ENCODE peak calls at places on chromosomes 6 and 20, in eight cellular contexts. B is mesenchymal stem cell, D is ovary, T is HCT116, E is aorta, J is adrenal gland, S is Peyer's patch, I is lower lobe of right lung. O is an unnamed sample.
A peak's percentile ranks its signal among the peaks of the same experiment; 100 is the strongest.

GRCh38 chr6:112481256-112481655 is 134.1 kb downstream of the RFPL4B start:
- DNase-seq in I (no peak), J (no peak), B (no peak), S (no peak), D (no peak), E (no peak), T (no peak), O (no peak)

GRCh38 chr6:170267688-170268087 is 23.2 kb downstream of the DLL1 start:
- DNase-seq in I (peak; percentile 18), B (no peak), S (no peak), T (no peak), J (no peak), D (no peak), E (peak; percentile 8), O (no peak)

GRCh38 chr6:142195862-142196536 is 48.9 kb downstream of the VTA1 start:
- DNase-seq in D (no peak), I (no peak), J (no peak), S (no peak), T (no peak), B (peak; percentile 13), E (no peak), O (no peak)

GRCh38 chr20:57880155-57880648 is 170.4 kb upstream of the PMEPA1 start:
- DNase-seq in D (peak; percentile 19), E (no peak), J (no peak), S (no peak), T (no peak), B (no peak), I (no peak), O (no peak)

GRCh38 chr20:48668451-48668946 is 159.3 kb downstream of the PREX1 start:
- DNase-seq in I (no peak), D (peak; percentile 82), S (no peak), J (peak; percentile 71), E (no peak), T (no peak), B (peak; percentile 43), O (no peak)

GRCh38 chr6:80720824-80721223 is 614.4 kb downstream of the BCKDHB start:
- DNase-seq in B (no peak), T (no peak), S (no peak), J (no peak), I (no peak), E (no peak), D (no peak), O (no peak)

GRCh38 chr6:3417473-3417872 is 39.4 kb downstream of the SLC22A23 start:
- DNase-seq in I (no peak), T (no peak), S (no peak), J (no peak), B (no peak), E (no peak), D (no peak), O (no peak)

GRCh38 chr6:41182069-41183034 is 18.6 kb downstream of the TREML2 start:
- DNase-seq in I (no peak), B (peak; percentile 50), S (no peak), J (peak; percentile 65), E (peak; percentile 61), D (no peak), T (peak; percentile 59), O (peak; percentile 57)

GRCh38 chr6:5175635-5176034 is 85.1 kb downstream of the LYRM4 start:
- DNase-seq in D (no peak), B (no peak), S (no peak), E (no peak), J (no peak), I (no peak), T (no peak), O (no peak)

GRCh38 chr20:35111141-35111888 is 18.7 kb upstream of the TRPC4AP start:
- DNase-seq in J (no peak), S (no peak), T (no peak), I (no peak), B (peak; percentile 76), D (no peak), E (no peak), O (no peak)

GRCh38 chr6:56618050-56618449 is 24.6 kb downstream of the DST start:
- DNase-seq in D (no peak), I (no peak), B (no peak), E (no peak), T (no peak), S (no peak), J (no peak), O (no peak)

GRCh38 chr6:39812853-39813533 is 20.8 kb downstream of the DAAM2 start:
- DNase-seq in D (no peak), E (no peak), J (no peak), I (no peak), B (peak; percentile 79), S (no peak), T (no peak), O (no peak)
- H3K4me3 ChIP-seq in D (no peak overlapping the region), E (no peak overlapping the region), J (no peak overlapping the region), I (no peak overlapping the region), B (peak overlapping the region; percentile 46), S (no peak overlapping the region), T (no peak overlapping the region), O (no peak overlapping the region)

DNA sequence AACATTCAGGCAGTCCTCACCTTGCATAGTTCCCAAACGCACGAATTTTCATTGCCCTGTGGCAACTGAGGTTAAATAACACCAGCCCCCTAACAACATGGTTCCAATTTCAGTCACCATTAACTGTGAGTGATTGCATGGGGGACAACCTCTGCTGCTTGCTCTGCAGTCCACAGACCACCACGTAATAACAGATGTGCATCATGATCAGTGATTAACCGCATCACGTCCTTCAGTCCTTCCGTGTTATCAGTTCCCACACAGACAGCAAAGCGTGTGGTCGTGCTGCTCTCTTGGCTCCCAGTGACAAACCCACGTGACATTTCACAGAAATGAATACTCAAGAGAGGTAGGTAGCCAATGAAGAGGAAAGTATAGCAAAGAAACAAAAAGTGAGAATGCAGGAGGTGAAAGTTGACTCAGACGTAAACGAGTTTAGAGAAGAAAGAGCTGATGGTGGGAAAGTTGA is 95.9 kb downstream of the LY86 start:
- DNase-seq in S (no peak), E (no peak), T (no peak), D (no peak), I (no peak), J (no peak), B (no peak), O (no peak)
- H3K27ac ChIP-seq in S (peak overlapping the region; percentile 76), E (no peak overlapping the region), T (no peak overlapping the region), D (no peak overlapping the region), I (no peak overlapping the region), J (no peak overlapping the region), B (no peak overlapping the region), O (no peak overlapping the region)

GRCh38 chr20:61439251-61439650 is 187.2 kb downstream of the CDH4 start:
- DNase-seq in S (no peak), D (no peak), I (no peak), J (no peak), B (no peak), T (no peak), E (no peak), O (no peak)

GRCh38 chr20:61436674-61437279 is 184.7 kb downstream of the CDH4 start:
- DNase-seq in T (no peak), B (peak; percentile 37), I (no peak), D (no peak), S (no peak), E (no peak), J (no peak), O (no peak)

GRCh38 chr20:61436268-61436667 is 184.2 kb downstream of the CDH4 start:
- DNase-seq in S (no peak), J (no peak), T (no peak), I (no peak), E (no peak), B (peak; percentile 71), D (no peak), O (no peak)

GRCh38 chr20:61437280-61438206 is 185.5 kb downstream of the CDH4 start:
- DNase-seq in D (no peak), S (no peak), E (no peak), T (no peak), B (peak; percentile 36), I (no peak), J (peak; percentile 51), O (no peak)

DNA sequence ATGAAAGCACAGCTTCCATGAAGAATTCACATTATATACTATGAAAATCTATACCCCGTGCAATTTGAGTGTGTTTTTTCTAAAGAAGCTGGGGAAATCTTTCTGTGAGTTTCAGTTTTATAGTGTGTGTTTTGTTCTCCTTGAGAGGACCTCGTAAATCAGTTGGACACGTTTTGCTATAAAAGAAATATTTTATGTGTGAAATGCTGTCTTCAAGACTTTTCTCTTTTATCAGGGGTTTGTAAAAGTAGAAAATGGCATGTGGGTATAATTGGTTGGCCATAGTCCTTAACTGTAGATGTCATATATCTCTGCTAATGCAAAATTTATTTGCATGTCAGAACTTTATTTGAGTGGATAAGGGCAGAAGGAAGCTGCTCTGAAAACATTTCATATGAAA is 186.2 kb downstream of the CDH4 start:
- DNase-seq in B (no peak), I (no peak), E (no peak), T (no peak), S (no peak), D (no peak), J (no peak), O (no peak)
- H3K27me3 ChIP-seq in B (peaks cover 39% of the 10 kb centered on the region), I (peaks cover 37% of the 10 kb centered on the region), E (no peaks in the 10 kb centered on the region), T (no peaks in the 10 kb centered on the region), S (no peaks in the 10 kb centered on the region), D (no peaks in the 10 kb centered on the region), J (no peaks in the 10 kb centered on the region), O (no peaks in the 10 kb centered on the region)

GRCh38 chr20:63027425-63028389 is 20.9 kb upstream of the BHLHE23 start:
- DNase-seq in I (peak; percentile 26), S (peak; percentile 36), B (no peak), T (no peak), E (peak; percentile 31), D (no peak), J (no peak), O (peak; percentile 42)
- H3K4me3 ChIP-seq in I (no peak overlapping the region), S (no peak overlapping the region), B (no peak overlapping the region), T (no peak overlapping the region), E (no peak overlapping the region), D (no peak overlapping the region), J (no peak overlapping the region), O (no peak overlapping the region)

DNA sequence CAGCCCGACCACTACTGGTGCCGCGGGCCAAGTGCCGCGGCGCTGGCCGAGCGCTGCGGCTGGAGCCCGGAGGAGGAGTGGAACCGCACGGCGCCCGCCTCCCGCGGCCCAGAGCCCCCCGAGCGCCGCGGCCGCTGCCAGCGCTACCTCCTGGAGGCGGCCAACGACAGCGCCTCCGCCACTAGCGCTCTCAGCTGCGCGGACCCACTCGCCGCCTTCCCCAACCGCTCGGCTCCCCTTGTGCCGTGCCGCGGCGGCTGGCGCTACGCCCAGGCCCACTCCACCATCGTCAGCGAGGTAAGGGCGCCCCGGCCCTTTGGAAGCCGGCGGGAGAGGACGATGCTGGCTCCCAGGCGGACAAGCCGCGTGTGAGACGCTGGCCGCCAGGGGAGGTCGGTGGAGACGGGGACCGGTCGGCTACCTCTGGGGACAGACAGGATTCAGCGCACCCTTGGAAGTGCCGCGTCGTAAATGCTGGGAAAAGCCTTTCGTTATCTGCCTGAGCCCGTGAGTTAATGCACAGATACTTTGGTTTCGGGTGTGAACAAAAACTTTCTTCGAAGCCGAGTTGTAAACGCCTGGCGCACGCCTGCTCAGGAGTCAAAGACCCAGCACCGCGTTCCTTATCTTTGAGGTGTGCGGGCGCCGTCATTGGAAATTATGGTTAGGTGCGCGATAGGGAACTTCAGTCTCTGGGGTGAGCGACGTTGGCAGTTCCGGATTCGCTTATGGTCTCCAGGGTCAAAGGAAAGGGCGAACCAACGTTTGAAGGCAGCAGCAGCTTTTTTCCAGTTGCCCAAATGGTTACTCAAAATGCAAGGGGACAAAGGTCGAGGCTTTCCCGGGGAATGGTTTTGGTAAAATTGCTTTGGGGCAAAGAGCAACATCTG is 619 bp downstream of the SLC22A3 start:
- DNase-seq in B (peak; percentile 3), J (no peak), E (no peak), D (peak; percentile 53), T (no peak), I (peak; percentile 74), S (peak; percentile 76), O (peak; percentile 3)
- H3K27ac ChIP-seq in B (no peak overlapping the region), J (no peak overlapping the region), E (peak overlapping the region; percentile 86), D (peak overlapping the region; percentile 74), T (no peak overlapping the region), I (peak overlapping the region; percentile 56), S (peak overlapping the region; percentile 66), O (no peak overlapping the region)

GRCh38 chr6:34154668-34155447 is 9.0 kb upstream of the GRM4 start:
- DNase-seq in I (no peak), T (no peak), D (peak; percentile 42), J (peak; percentile 58), S (peak; percentile 75), E (no peak), B (peak; percentile 47), O (peak; percentile 60)
- H3K27me3 ChIP-seq in I (peaks cover 49% of the 10 kb centered on the region), T (no peaks in the 10 kb centered on the region), D (no peaks in the 10 kb centered on the region), J (peaks cover 33% of the 10 kb centered on the region), S (no peaks in the 10 kb centered on the region), E (peaks cover 3% of the 10 kb centered on the region), B (peaks cover 78% of the 10 kb centered on the region), O (peaks cover 5% of the 10 kb centered on the region)

O was measured in CD4-positive, CD25-positive, alpha-beta regulatory T cell.